ENCODE peak calls at places on chromosome 15, in eight cellular contexts. E, L, H, F, P, U, K and S are unnamed samples.

GRCh38 chr15:89928421-89928820 is 15.7 kb upstream of the ARPIN start:
- DNase-seq in E (no peak), L (no peak), H (no peak), F (no peak), P (no peak), U (no peak), K (no peak), S (no peak)

GRCh38 chr15:40128746-40129660 is 20.3 kb upstream of the BMF start:
- DNase-seq in E (no peak), L (no peak), H (no peak), F (no peak), P (no peak), U (no peak), K (no peak), S (no peak)

GRCh38 chr15:65583701-65584100 is 27.2 kb downstream of the INTS14 start:
- DNase-seq in E (no peak), L (peak), H (no peak), F (no peak), P (no peak), U (no peak), K (no peak), S (peak)

GRCh38 chr15:70853270-70853854 is 595 bp downstream of the LARP6 start:
- DNase-seq in E (no peak), L (peak), H (peak), F (peak), P (no peak), U (peak), K (peak), S (no peak)

GRCh38 chr15:26634319-26634718 is 138.5 kb downstream of the GABRB3 start:
- DNase-seq in E (no peak), L (peak), H (no peak), F (no peak), P (no peak), U (no peak), K (no peak), S (no peak)

GRCh38 chr15:39430389-39430788 is 150.5 kb upstream of the THBS1 start:
- DNase-seq in E (no peak), L (no peak), H (peak), F (no peak), P (no peak), U (no peak), K (no peak), S (no peak)

GRCh38 chr15:38688761-38689160 is 124.1 kb upstream of the RASGRP1 start:
- DNase-seq in E (no peak), L (no peak), H (no peak), F (no peak), P (no peak), U (peak), K (no peak), S (no peak)

GRCh38 chr15:41940441-41940857 is 31.9 kb downstream of the EHD4 start:
- DNase-seq in E (no peak), L (no peak), H (no peak), F (no peak), P (no peak), U (peak), K (no peak), S (no peak)

GRCh38 chr15:71549100-71549499 is 261.3 kb upstream of the NR2E3 start:
- DNase-seq in E (no peak), L (no peak), H (no peak), F (no peak), P (no peak), U (no peak), K (no peak), S (no peak)

GRCh38 chr15:91940466-91941381 is 87.2 kb downstream of the SLCO3A1 start:
- DNase-seq in E (no peak), L (no peak), H (no peak), F (peak), P (no peak), U (no peak), K (no peak), S (no peak)

GRCh38 chr15:33100314-33100713 is 94.2 kb downstream of the FMN1 start:
- DNase-seq in E (no peak), L (no peak), H (no peak), F (no peak), P (no peak), U (no peak), K (no peak), S (no peak)

GRCh38 chr15:39462691-39463090 is 118.2 kb upstream of the THBS1 start:
- DNase-seq in E (no peak), L (no peak), H (peak), F (no peak), P (no peak), U (peak), K (no peak), S (no peak)

GRCh38 chr15:90598053-90598577 is 68.4 kb downstream of the CRTC3 start:
- DNase-seq in E (no peak), L (peak), H (peak), F (peak), P (peak), U (no peak), K (peak), S (peak)

GRCh38 chr15:58437531-58438105 is 5.8 kb downstream of the LIPC start:
- DNase-seq in E (no peak), L (no peak), H (no peak), F (no peak), P (no peak), U (no peak), K (no peak), S (no peak)

GRCh38 chr15:58438111-58438510 is 6.3 kb downstream of the LIPC start:
- DNase-seq in E (no peak), L (no peak), H (no peak), F (no peak), P (no peak), U (no peak), K (no peak), S (no peak)

GRCh38 chr15:58440922-58441321 is 9.1 kb downstream of the LIPC start:
- DNase-seq in E (no peak), L (no peak), H (no peak), F (peak), P (peak), U (peak), K (peak), S (no peak)

GRCh38 chr15:58440181-58440910 is 8.6 kb downstream of the LIPC start:
- DNase-seq in E (peak), L (no peak), H (peak), F (no peak), P (peak), U (peak), K (peak), S (no peak)

DNA sequence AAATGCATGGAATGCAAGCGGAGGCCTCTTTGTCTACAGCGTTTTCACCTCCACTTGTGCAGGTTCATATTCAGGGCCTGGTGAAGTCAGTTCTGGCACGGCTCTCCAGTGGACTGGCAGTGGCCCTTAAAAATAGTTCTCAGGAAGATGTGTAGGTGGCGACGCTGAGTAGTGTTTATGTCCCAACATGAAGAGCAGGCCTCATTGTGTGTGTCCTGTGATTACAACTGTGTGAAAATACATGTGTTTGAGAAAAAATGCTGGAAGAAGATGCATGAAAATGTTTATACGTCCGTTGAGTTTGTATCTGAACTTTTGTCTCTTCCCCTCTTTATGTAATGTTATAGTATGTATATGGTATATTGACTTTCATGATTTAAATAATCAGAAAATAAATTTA is 7.2 kb downstream of the LIPC start:
- DNase-seq in E (no peak), L (peak), H (peak), F (no peak), P (no peak), U (peak), K (peak), S (peak)
- TF ChIP-seq CTCF in E (peak), L (peak), H (peak), F (no peak), P (no peak), U (peak), K (peak), S (peak)

GRCh38 chr15:75450307-75451201 is 936 bp downstream of the SIN3A start:
- DNase-seq in E (peak), L (peak), H (peak), F (peak), P (peak), U (peak), K (peak), S (peak)
- TF ChIP-seq CTCF in E (no peak), L (peak), H (no peak), F (no peak), P (no peak), U (no peak), K (no peak), S (no peak)

DNA sequence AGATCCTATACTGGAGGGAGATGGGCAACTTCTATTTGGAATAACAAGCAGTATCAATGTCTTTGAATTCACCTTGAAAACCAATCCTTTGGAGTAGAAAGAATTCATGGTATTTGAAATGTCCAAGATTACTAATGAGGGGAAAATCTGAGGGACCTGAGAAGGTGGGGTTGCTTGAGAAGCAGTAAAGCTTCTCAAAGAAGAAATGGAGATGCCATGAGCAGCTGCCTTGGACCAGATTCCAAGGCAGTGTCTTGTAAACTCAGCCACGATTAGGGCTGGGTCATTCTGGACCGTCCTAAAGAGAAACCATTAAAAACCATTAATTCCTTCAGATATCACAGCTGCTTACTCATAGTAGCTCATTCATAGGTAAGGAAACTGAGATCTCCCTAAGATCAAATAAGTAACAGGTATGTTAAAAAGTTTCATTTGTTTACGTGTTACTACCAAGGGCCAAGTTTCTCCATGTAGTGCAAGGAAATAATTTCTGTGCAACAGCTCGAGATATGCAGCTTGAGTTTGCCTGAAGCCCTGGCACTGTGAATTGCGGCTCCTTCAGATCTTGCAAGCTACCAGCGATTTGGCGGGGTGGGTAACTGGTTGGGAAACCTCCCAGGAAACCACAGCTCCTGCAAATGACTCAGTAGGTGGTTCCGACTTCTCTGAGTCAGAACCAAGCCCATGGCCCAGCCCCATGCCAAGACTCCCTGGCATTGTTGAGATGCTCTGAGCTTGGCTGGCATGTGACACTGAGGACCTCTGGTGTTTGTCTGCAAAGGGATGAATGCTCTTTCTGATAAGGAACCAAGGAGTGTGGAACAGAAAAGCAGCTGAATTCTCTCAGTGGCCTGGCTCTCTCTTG is 296.8 kb downstream of the RORA start:
- DNase-seq in E (no peak), L (no peak), H (no peak), F (peak), P (peak), U (peak), K (peak), S (no peak)
- TF ChIP-seq CTCF in E (no peak), L (peak), H (no peak), F (peak), P (no peak), U (peak), K (no peak), S (peak)

GRCh38 chr15:83190450-83190849 is 17.2 kb downstream of the HDGFL3 start:
- DNase-seq in E (no peak), L (no peak), H (no peak), F (no peak), P (no peak), U (no peak), K (no peak), S (no peak)
- TF ChIP-seq CTCF in E (no peak), L (no peak), H (no peak), F (no peak), P (no peak), U (no peak), K (no peak), S (no peak)